ENCODE peak calls at places on chromosomes 7 and 10, in six cellular contexts. A, V, M, Z, H and U are unnamed samples.

GRCh38 chr7:105010538-105011523 is 3.2 kb upstream of the KMT2E start:
- DNase-seq in A (no peak), V (no peak), M (peak), Z (no peak), H (no peak), U (no peak)

GRCh38 chr10:63173468-63174227 is 40.5 kb downstream of the NRBF2 start:
- DNase-seq in A (no peak), V (no peak), M (no peak), Z (no peak), H (no peak), U (no peak)

GRCh38 chr7:157996359-157997079 is 591.1 kb downstream of the PTPRN2 start:
- DNase-seq in A (no peak), V (no peak), M (no peak), Z (no peak), H (no peak), U (no peak)

GRCh38 chr7:24982917-24983316 is 2.9 kb upstream of the OSBPL3 start:
- DNase-seq in A (no peak), V (no peak), M (no peak), Z (no peak), H (no peak), U (no peak)

GRCh38 chr7:18128846-18129245 is 101.2 kb upstream of the PRPS1L1 start:
- DNase-seq in A (no peak), V (no peak), M (no peak), Z (no peak), H (no peak), U (no peak)

GRCh38 chr7:137652721-137653120 is 194.1 kb downstream of the DGKI start:
- DNase-seq in A (no peak), V (no peak), M (no peak), Z (no peak), H (no peak), U (no peak)

GRCh38 chr10:454860-455259 is 234.6 kb downstream of the DIP2C start:
- DNase-seq in A (no peak), V (peak), M (no peak), Z (peak), H (peak), U (peak)

GRCh38 chr10:43863859-43864591 is 215.3 kb upstream of the ZNF32 start:
- DNase-seq in A (no peak), V (peak), M (no peak), Z (no peak), H (no peak), U (peak)

GRCh38 chr7:141400356-141400755 is 150.9 kb upstream of the AGK start:
- DNase-seq in A (no peak), V (no peak), M (no peak), Z (no peak), H (no peak), U (no peak)

GRCh38 chr10:81576336-81576735 is 298.7 kb upstream of the NRG3 start:
- DNase-seq in A (no peak), V (no peak), M (no peak), Z (no peak), H (no peak), U (no peak)

GRCh38 chr10:91909178-91909677 is at the start of gene FGFBP3:
- DNase-seq in A (peak), V (no peak), M (peak), Z (peak), H (no peak), U (no peak)

GRCh38 chr7:151142686-151143040 is 24.8 kb downstream of the GBX1 start:
- DNase-seq in A (no peak), V (no peak), M (no peak), Z (no peak), H (no peak), U (no peak)

GRCh38 chr7:92135100-92135429 is 788 bp upstream of the CYP51A1 start:
- DNase-seq in A (peak), V (no peak), M (peak), Z (peak), H (peak), U (no peak)

GRCh38 chr7:135964254-135964653 is 12.9 kb downstream of the MTPN start:
- DNase-seq in A (no peak), V (no peak), M (no peak), Z (no peak), H (no peak), U (no peak)

GRCh38 chr7:119482671-119483070 is 790.3 kb upstream of the KCND2 start:
- DNase-seq in A (no peak), V (no peak), M (no peak), Z (no peak), H (no peak), U (no peak)

GRCh38 chr10:124387078-124387874 is 31.4 kb downstream of the OAT start:
- DNase-seq in A (no peak), V (no peak), M (no peak), Z (no peak), H (no peak), U (no peak)

GRCh38 chr10:126433351-126433750 is 45.1 kb upstream of the ADAM12 start:
- DNase-seq in A (no peak), V (no peak), M (no peak), Z (no peak), H (no peak), U (no peak)

GRCh38 chr7:106059556-106059955 is 52.6 kb downstream of the SYPL1 start:
- DNase-seq in A (no peak), V (no peak), M (no peak), Z (no peak), H (no peak), U (no peak)

GRCh38 chr7:106056513-106057203 is 55.5 kb downstream of the SYPL1 start:
- DNase-seq in A (peak), V (peak), M (peak), Z (peak), H (peak), U (peak)

GRCh38 chr7:106058925-106059324 is 53.2 kb downstream of the SYPL1 start:
- DNase-seq in A (no peak), V (no peak), M (no peak), Z (no peak), H (no peak), U (no peak)

GRCh38 chr7:106057204-106057961 is 54.7 kb downstream of the SYPL1 start:
- DNase-seq in A (no peak), V (no peak), M (no peak), Z (no peak), H (no peak), U (no peak)

DNA sequence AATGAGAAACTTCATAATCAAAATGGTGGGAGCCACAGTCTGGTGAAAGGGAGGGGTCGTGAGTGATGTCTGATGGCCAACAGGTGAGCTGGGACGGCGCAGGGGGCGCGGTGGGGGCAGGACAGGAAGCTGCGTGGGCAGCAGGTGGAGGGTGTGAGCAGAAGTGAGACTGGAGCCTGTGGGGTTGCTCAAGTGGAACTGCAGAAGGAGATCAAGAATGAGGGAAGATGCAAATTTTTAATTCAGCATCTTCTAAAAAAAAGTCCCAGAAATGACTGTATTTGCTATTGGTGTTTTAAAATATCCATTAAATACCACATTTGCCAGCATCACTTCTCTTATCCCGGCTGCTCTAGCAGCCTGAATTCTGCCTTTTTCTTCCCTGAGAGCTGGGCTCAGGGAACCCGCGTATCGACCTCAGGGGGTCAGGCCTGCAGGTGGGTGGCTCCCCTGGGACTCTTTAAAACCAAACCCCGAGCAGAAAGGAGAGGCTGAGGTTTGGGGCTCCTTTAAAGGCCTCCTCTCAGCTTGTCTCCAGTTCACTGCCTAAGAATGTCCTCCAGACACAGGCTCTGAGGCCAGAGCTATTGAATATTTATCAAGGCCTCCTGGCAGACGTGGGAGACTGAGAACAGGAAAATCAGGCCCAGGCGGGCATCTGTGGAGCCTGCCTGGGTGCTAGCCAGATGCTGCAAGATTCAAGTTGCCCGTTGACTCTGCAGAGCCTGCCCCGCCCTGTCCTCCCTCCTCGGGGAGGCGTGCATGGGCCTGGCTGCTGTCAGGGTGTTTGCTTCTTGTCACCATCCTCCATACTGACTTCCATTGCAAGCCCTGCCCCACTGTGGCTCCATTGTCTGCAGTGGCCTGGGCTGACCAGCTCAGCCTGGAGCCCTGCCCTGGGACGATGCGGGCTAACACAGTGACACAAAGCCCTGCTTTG is 53.9 kb downstream of the SYPL1 start:
- DNase-seq in A (no peak), V (no peak), M (no peak), Z (no peak), H (peak), U (no peak)
- TF ChIP-seq POLR2A in A (no peak), V (no peak), M (no peak), Z (no peak), H (no peak), U (no peak)

DNA sequence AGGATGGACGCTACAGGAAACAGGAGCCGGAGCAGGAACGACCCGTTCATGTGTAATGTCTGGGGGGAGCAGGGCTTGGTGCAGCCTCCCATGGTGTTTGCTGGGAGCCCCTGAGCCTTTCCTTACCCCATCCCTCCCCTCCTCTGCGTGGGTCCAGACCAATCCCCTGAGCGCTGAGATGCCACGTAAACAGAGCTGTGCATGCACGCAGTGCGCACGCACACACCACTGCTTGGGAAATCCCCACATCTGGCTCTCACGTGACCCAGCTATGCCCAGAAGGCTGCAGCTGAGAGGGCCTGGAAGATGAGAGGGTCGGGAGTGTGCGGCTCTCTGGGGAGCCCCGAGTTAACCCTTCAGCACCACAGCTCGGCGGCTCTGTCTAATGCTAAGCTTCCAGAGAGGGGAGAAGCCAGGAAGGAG is 177.3 kb downstream of the SH3PXD2A start:
- DNase-seq in A (peak), V (peak), M (no peak), Z (peak), H (peak), U (no peak)
- TF ChIP-seq POLR2A in A (peak), V (no peak), M (no peak), Z (no peak), H (no peak), U (no peak)

GRCh38 chr10:61899045-61899444 is 2.5 kb upstream of the ARID5B start:
- DNase-seq in A (no peak), V (no peak), M (no peak), Z (no peak), H (no peak), U (no peak)

GRCh38 chr10:61895898-61896605 is 5.4 kb upstream of the ARID5B start:
- DNase-seq in A (no peak), V (no peak), M (no peak), Z (no peak), H (no peak), U (no peak)

GRCh38 chr10:61897671-61898434 is 3.6 kb upstream of the ARID5B start:
- DNase-seq in A (peak), V (no peak), M (peak), Z (peak), H (no peak), U (no peak)

GRCh38 chr10:61898435-61898778 is 3.1 kb upstream of the ARID5B start:
- DNase-seq in A (no peak), V (no peak), M (no peak), Z (no peak), H (no peak), U (no peak)

GRCh38 chr10:61896854-61897661 is 4.4 kb upstream of the ARID5B start:
- DNase-seq in A (peak), V (no peak), M (peak), Z (peak), H (no peak), U (no peak)
- TF ChIP-seq POLR2A in A (no peak), V (no peak), M (no peak), Z (no peak), H (no peak), U (no peak)

DNA sequence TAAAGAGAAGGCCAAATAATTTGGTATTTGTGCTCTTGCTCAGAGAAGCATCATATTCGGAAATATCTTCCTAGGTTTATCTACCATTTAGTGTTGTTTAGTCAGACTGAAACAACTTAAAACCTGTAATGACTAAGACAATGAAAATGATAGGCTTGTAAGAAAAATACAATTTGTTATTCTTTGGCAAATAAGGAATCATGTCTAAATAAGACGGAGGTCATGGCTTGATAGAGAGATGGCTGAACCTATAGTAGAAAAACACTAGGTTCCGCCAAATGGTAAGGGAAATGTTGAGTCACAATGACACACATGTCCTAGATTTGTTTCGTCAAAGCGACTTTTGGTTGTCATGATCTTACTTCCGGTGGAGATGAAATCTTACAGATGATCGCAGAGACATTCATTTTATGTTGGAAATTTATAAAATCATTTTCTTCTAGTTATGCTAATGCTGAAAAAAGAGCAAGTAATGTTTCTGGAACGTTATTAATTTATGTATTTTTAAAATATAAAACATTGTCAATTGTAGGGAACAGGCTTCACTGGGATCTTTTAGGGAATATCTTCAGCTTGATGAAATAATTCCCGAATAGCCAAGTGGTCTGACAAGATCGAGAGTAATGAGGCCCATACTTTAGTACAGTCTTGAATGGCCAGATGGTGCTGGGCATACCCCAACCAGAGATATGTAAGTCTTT is 1.0 kb downstream of the SRGN start:
- DNase-seq in A (no peak), V (no peak), M (peak), Z (no peak), H (no peak), U (peak)
- TF ChIP-seq POLR2A in A (peak), V (peak), M (peak), Z (peak), H (no peak), U (no peak)

GRCh38 chr10:133163889-133164815 is 4.1 kb downstream of the KNDC1 start:
- DNase-seq in A (no peak), V (no peak), M (no peak), Z (peak), H (no peak), U (no peak)
- TF ChIP-seq POLR2A in A (no peak), V (no peak), M (no peak), Z (no peak), H (no peak), U (no peak)

DNA sequence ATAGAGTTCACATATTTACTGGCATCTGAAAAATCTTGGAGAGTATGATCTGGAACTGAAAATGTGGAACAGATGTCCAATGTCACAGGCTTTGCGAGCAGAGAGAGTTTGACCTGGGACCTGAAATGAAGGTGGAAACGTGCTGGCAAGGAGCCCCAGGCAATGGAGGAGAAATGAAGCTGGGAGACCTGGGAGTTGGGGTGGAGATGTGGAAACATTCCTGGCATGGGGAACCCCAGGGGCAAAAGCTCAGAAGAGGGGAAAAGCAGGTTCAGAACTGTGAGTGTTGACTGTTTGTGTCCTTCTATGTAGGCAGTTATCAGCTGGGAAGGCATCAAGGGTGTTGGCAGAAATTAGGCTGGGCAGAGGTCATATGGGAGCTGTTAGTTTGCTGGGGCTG is 7.3 kb upstream of the PNLIPRP2 start:
- DNase-seq in A (no peak), V (no peak), M (no peak), Z (no peak), H (no peak), U (no peak)
- TF ChIP-seq POLR2A in A (no peak), V (no peak), M (no peak), Z (no peak), H (no peak), U (no peak)

DNA sequence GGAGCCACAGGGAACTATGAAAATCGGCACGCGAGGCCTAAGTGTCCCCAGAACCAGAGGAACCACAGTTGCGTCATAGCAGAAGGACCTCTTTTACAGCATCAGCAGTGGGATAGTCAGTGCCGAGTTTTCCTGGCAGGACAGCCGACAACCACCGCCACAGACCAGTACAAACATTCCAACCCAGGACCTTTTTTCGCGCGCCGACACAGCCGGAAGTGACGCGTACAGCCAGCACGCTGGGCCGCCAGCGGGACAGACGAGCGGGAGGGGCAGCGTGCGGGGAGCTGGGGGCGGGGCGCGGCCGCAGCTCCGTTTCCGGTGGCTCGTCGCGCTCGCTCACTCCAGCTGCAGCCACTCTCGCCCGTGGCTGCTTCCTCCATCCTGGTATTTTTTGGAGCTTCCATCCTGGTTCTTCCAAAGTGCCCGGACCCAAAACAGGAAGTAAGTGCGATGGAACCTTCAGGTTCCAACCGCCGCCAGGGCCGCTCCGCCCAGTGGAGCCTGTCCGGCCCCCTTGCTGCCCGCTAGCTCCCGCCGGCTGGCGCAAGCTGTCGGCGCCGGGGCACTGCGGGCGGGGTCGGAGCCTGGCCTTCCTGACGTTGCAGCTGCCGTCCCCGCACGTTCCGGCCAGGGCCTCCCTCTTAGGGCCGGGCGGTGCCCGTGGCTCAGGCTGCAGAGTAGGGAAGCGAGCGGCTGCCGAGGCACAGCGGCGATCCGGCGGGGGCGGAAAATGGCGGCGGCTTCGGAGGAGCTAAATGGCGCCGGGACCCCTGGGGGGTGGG is at the start of gene DMTF1:
- DNase-seq in A (peak), V (peak), M (peak), Z (peak), H (peak), U (peak)
- TF ChIP-seq POLR2A in A (peak), V (peak), M (peak), Z (peak), H (peak), U (peak)

DNA sequence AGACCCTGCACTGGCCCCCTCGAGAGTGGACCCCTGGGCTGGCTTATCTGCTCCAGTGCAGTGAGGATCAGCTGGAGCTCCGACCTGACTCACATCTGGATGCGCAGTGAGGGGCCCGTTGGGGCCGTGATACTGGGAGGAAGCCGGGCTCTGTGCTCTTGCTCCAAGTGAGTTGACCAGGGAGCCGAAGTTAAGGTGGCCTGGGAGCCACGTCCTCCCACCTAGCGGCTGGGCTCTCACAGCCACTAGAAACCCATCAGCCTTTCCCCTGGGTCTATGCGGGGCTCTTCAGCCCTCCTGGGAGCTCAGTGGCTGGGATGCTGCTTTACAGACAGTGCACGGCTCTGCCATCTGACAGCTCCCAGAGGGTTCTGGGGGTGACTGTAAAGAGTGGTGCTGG is 9.1 kb downstream of the ALKBH4 start:
- DNase-seq in A (no peak), V (no peak), M (no peak), Z (no peak), H (no peak), U (no peak)
- TF ChIP-seq POLR2A in A (no peak), V (no peak), M (no peak), Z (no peak), H (no peak), U (no peak)

DNA sequence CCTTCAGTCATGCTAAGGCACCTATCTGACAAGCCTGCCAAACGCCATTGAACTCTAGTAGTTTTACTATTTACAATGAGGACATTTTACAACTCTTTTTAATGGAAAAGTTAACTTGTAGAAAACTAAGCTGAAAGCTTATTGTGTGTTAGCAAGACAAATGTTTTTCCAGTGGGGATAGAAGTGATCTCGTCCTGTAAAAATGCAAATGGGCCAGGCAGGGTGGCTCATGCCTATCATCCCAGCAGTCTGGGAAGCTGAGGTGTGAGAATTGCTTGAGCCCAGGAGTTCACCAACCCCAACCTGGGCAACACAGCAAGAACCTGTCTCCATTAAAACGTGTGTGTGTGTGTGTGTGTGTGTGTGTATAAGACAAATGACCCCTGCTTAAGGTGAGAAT is 1.2 kb upstream of the VOPP1 start:
- DNase-seq in A (no peak), V (no peak), M (no peak), Z (no peak), H (no peak), U (no peak)
- TF ChIP-seq POLR2A in A (no peak), V (no peak), M (no peak), Z (no peak), H (no peak), U (no peak)

GRCh38 chr10:97667462-97667861 is 19.6 kb downstream of the AVPI1 start:
- DNase-seq in A (no peak), V (no peak), M (no peak), Z (no peak), H (no peak), U (no peak)
- TF ChIP-seq POLR2A in A (no peak), V (no peak), M (no peak), Z (no peak), H (no peak), U (no peak)